ENCODE peak calls at places on chromosomes 1 and 21, in seven cellular contexts. Q is uterus, G is mucosa of descending colon, C is adrenal gland, V is psoas muscle, W is ovary, N is GM23338. H is an unnamed sample.

GRCh38 chr1:218426343-218426657 is 81.2 kb downstream of the TGFB2 start:
- DNase-seq in Q (peak), C (peak), W (no peak), G (no peak), V (no peak), N (no peak), H (no peak)

GRCh38 chr21:46021978-46022544 is 40.5 kb downstream of the COL6A1 start:
- DNase-seq in Q (peak), G (peak), V (peak), C (no peak), N (no peak), W (peak), H (no peak)

GRCh38 chr1:21931171-21932093 is 5.7 kb downstream of the HSPG2 start:
- DNase-seq in C (peak), Q (peak), G (peak), V (peak), W (peak), N (no peak), H (no peak)

GRCh38 chr21:42384184-42384583 is 11.7 kb downstream of the TMPRSS3 start:
- DNase-seq in G (no peak), N (no peak), W (no peak), Q (no peak), C (no peak), V (no peak), H (no peak)

GRCh38 chr1:186374313-186375151 is 521 bp downstream of the TPR start:
- DNase-seq in G (peak), Q (no peak), V (no peak), N (peak), C (peak), W (no peak), H (peak)

GRCh38 chr1:158793604-158794003 is 12.6 kb upstream of the OR6N2 start:
- DNase-seq in G (no peak), Q (no peak), W (no peak), V (no peak), N (peak), C (no peak), H (no peak)

GRCh38 chr1:70083519-70083918 is 121.9 kb downstream of the LRRC40 start:
- DNase-seq in G (no peak), C (no peak), N (no peak), Q (no peak), V (no peak), W (no peak), H (no peak)

GRCh38 chr1:155950829-155951228 is 9.4 kb downstream of the RXFP4 start:
- DNase-seq in N (no peak), V (no peak), C (no peak), Q (no peak), W (no peak), G (no peak), H (no peak)

GRCh38 chr1:78236711-78237110 is 190.9 kb downstream of the GIPC2 start:
- DNase-seq in G (no peak), V (no peak), Q (no peak), N (no peak), W (no peak), C (no peak), H (no peak)

GRCh38 chr1:147757015-147757990 is 3.1 kb downstream of the GJA5 start:
- DNase-seq in G (no peak), C (no peak), W (no peak), N (no peak), V (no peak), Q (no peak), H (no peak)

GRCh38 chr21:43845386-43845785 is 19.6 kb upstream of the AGPAT3 start:
- DNase-seq in Q (no peak), W (no peak), V (no peak), N (no peak), C (no peak), G (no peak), H (no peak)

GRCh38 chr1:210532223-210532598 is 203.5 kb downstream of the HHAT start:
- DNase-seq in N (no peak), G (no peak), W (no peak), V (no peak), C (no peak), Q (no peak), H (no peak)

GRCh38 chr1:53410100-53410541 is 49.1 kb upstream of the DMRTB1 start:
- DNase-seq in W (no peak), N (peak), V (no peak), G (no peak), Q (no peak), C (no peak), H (peak)

DNA sequence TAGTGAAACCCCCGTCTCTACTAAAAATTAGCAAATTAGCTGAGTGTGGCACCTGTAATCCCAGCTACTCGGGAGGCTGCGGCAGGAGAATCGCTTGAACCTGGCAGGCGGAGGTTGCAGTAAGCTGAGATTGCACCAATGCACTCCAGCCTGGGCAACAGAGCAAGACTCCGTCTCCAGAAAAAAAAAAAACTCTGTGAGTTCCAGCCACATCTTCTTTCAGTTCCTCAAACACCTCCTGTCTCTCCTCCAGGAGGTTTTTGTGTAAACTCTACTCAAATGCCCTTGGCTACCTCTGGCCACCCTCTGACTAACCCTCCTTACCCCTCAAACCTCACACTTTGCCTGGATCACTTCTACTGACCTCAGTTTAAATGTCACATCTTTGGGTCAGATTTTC is 38.1 kb downstream of the RCSD1 start:
- DNase-seq in N (no peak), G (no peak), W (no peak), C (no peak), V (no peak), Q (no peak), H (peak)
- H3K4me3 ChIP-seq in N (no peak), G (no peak), W (no peak), C (no peak), V (no peak), Q (no peak), H (no peak)

GRCh38 chr1:235289859-235290739 is 37.9 kb downstream of the ARID4B start:
- DNase-seq in N (no peak), V (no peak), W (no peak), Q (no peak), G (no peak), C (no peak), H (no peak)

GRCh38 chr1:235293322-235293942 is 34.5 kb downstream of the ARID4B start:
- DNase-seq in Q (no peak), G (no peak), C (no peak), V (no peak), N (no peak), W (no peak), H (no peak)

GRCh38 chr1:235292790-235293189 is 35.2 kb downstream of the ARID4B start:
- DNase-seq in C (no peak), Q (no peak), W (no peak), V (no peak), G (no peak), N (peak), H (no peak)

GRCh38 chr1:235291599-235291998 is 36.4 kb downstream of the ARID4B start:
- DNase-seq in Q (no peak), V (no peak), G (no peak), N (no peak), W (no peak), C (no peak), H (no peak)

GRCh38 chr1:235290740-235291502 is 37.1 kb downstream of the ARID4B start:
- DNase-seq in Q (no peak), C (no peak), G (no peak), N (no peak), W (no peak), V (no peak), H (no peak)
- TF ChIP-seq CTCF in Q (no peak), C (no peak), G (no peak), N (no peak), W (no peak), V (no peak), H (no peak)

DNA sequence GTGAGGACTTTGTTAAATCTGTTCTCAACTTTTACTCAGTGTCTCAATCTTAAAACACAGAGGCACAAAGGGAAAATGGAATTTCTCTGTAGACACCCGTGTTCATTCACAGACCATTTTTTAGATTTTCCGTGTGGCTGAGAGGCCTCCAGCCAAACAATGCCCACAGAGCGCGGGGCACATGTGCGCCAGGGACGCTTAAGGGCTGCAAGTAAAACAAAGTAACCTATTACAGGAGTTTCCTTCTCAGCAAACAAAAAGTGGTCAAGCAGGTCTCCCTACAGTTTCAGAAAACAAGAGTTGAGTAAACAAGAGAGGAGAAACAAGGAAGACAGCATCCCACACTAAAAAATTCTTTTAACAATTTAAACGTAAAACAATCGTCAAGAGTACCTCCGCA is 115.3 kb downstream of the RERE start:
- DNase-seq in C (no peak), Q (no peak), W (no peak), V (no peak), N (peak), G (peak), H (peak)
- H3K4me3 ChIP-seq in C (peak), Q (peak), W (peak), V (peak), N (peak), G (no peak), H (peak)

DNA sequence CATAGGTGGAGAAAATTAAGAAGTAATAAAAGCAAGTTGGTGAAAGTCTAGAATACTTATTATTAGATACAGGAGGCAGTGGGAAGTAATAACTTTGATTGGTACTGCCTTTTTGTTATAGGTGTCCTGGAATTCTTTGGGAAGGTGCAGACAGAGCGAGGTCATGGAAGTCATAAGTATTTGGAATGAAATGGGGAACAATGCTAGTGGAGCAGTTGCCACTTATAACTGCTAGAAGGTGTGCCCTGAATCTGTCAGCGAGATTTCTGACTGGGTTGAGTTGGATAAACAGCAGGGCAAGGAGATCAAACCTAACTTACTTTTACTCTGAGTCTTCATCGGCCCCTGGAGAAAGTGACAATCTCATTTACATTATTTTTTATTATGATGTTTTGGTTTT is 69.6 kb downstream of the LHX9 start:
- DNase-seq in N (no peak), W (no peak), C (no peak), Q (no peak), G (no peak), V (no peak), H (no peak)
- TF ChIP-seq CTCF in N (no peak), W (no peak), C (no peak), Q (no peak), G (no peak), V (no peak), H (no peak)

GRCh38 chr1:45545019-45545493 is 5.6 kb upstream of the AKR1A1 start:
- DNase-seq in C (no peak), V (no peak), W (no peak), Q (no peak), G (no peak), N (no peak), H (peak)

GRCh38 chr1:45545553-45546310 is 4.9 kb upstream of the AKR1A1 start:
- DNase-seq in C (no peak), N (no peak), V (no peak), G (no peak), W (no peak), Q (no peak), H (peak)

GRCh38 chr1:45542591-45542990 is 8.0 kb upstream of the AKR1A1 start:
- DNase-seq in V (no peak), N (no peak), Q (no peak), G (peak), W (no peak), C (peak), H (no peak)

GRCh38 chr1:45544530-45544929 is 6.1 kb upstream of the AKR1A1 start:
- DNase-seq in G (no peak), W (no peak), V (no peak), Q (no peak), C (no peak), N (no peak), H (no peak)

DNA sequence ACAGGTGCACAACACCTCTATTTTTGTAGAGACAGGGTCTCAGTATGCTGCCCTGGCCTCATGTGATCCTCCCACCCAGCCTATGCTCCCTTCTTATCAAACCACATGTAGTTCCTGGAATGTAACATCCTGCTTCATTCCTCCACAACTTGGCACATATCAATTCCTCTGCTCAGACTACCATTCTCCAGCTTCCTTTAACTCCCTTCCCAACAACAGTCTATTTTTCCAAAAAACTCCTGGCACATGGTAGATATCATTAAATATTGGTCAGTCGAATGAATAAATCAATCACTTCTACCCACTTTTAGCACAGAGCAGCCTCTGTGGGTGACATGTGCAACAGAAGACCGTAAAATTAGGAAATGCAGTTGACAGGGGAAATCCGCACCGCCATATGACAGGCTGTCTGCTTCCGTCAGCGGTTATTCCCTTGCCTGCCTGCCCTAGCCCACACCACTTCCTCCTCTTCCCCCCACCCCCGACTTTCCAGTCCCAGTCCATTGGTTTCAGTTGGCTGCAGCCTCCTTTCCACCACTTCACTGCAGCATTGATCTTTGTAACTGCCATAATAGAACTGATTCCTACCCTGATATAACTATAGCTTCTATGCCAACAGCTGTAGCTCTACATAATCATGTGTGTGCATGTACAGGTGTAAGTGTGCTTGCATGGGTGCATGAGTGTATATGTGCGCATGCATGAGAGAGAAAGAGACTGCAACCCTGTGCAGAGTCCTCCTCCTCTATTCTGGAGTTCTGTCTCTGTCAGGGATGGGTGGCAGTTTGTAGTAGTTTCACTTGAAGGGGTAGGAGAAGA is 6.8 kb upstream of the AKR1A1 start:
- DNase-seq in N (peak), G (peak), Q (no peak), C (peak), W (no peak), V (peak), H (peak)
- H3K4me3 ChIP-seq in N (no peak), G (no peak), Q (no peak), C (no peak), W (no peak), V (no peak), H (no peak)

GRCh38 chr1:153032677-153033308 is 1.8 kb downstream of the SPRR1B start:
- DNase-seq in G (no peak), N (peak), V (no peak), C (peak), Q (no peak), W (no peak), H (no peak)
- TF ChIP-seq CTCF in G (no peak), N (peak), V (no peak), C (peak), Q (no peak), W (no peak), H (peak)

GRCh38 chr1:50251592-50252165 is 143.0 kb downstream of the ELAVL4 start:
- DNase-seq in V (no peak), G (no peak), W (no peak), N (peak), C (no peak), Q (no peak), H (peak)
- H3K4me3 ChIP-seq in V (no peak), G (no peak), W (no peak), N (peak), C (no peak), Q (no peak), H (no peak)

DNA sequence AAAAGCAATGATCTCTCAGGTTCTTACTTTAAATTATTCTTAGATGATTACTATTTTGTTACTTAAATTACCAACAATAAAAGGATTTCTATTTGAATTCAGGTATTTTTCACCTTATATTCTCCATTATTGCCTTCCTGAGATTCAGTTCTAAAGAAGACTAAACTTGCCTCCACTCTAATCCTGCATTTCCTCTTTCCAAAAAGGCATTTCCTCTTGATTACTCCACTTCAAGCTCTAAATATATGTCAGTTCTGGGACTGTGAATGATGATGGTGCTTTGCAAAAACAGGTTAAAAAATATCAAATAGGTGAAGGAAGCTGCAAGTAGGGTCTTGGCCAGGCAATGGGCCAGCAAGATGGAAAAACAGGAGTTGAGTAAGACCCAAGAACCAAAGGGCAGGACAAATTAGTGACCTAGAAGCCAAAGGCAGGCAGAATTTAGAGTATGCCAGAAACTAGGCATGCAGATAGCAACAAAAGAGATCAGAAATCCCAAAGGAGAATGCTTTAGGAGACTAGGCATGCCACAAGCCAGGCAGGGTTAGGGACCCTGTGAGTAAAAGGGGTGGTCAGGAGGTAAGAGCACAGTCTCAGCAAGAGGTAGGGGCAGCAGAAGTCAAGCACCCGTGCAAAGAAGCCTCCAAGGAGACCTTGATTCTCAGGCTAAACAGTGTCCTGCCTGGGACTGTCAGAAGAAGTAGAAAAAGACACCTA is 11.3 kb upstream of the DIPK1A start:
- DNase-seq in N (peak), V (no peak), G (no peak), C (no peak), W (no peak), Q (no peak), H (no peak)
- TF ChIP-seq CTCF in N (no peak), V (no peak), G (no peak), C (no peak), W (no peak), Q (no peak), H (no peak)

GRCh38 chr1:154750681-154751665 is 119.1 kb downstream of the KCNN3 start:
- DNase-seq in Q (peak), G (no peak), V (no peak), W (no peak), N (no peak), C (no peak), H (no peak)
- H3K4me3 ChIP-seq in Q (no peak), G (no peak), V (no peak), W (no peak), N (no peak), C (no peak), H (no peak)

DNA sequence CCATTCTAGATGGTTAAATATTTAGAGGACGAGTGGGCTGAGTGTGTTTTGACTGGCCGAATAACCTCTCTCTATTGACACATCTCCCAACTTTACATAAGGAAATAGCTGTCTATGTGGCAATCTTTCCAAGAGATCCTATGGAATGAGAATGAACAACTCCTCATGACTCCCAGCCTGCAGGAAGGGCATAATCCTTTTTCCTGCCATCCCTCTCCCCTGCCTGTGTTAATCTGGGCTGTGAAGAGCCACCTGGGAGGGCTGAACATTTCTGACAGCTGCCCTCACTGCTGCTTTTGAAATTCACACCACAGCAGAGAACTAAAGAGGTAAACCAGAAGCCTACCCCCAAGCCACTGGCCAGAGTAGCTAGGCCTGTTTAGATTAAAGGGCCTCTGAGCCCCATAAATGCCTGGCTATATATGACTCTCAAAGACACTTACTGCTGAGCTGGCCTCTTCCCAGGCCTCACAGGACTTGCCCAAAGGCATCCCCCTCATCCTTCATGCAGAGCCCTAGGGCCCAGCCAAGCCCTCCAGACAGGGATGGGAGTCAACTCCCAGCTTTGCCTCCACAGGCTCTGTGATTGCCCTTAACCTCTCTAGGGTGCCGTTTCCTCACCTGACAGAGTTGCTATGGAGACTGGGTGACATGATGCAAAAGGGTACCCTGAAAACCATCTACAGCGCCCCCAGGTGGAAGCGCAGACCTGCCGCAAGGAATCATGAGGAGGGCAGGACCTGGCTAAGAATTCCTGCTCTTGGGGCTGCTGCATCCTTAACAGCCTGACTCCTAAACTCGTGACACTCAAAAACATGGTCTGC is 42.0 kb upstream of the LDLRAP1 start:
- DNase-seq in G (peak), W (peak), V (no peak), C (no peak), Q (no peak), N (peak), H (no peak)
- TF ChIP-seq CTCF in G (no peak), W (no peak), V (no peak), C (peak), Q (no peak), N (peak), H (peak)